ENCODE peak calls at places on chromosomes 16 and 17, in five cellular contexts. O, V, L, Y and R are unnamed samples. For H3K9me3, the result is how much of the 10 kb centered on the place peaks cover.

GRCh38 chr16:47995354-47995753 is 160.4 kb downstream of the ABCC12 start:
- DNase-seq in O (no peak), V (no peak), L (no peak), Y (no peak), R (no peak)

GRCh38 chr17:28500712-28501379 is 5.3 kb upstream of the FOXN1 start:
- DNase-seq in O (no peak), V (no peak), L (no peak), Y (no peak), R (no peak)

GRCh38 chr16:21179126-21179982 is 20.9 kb downstream of the LDAF1 start:
- DNase-seq in O (no peak), V (no peak), L (no peak), Y (no peak), R (peak)

GRCh38 chr16:49465661-49466528 is 92.3 kb downstream of the C16orf78 start:
- DNase-seq in O (no peak), V (peak), L (no peak), Y (peak), R (no peak)

GRCh38 chr16:88062341-88062861 is 111.2 kb downstream of the BANP start:
- DNase-seq in O (peak), V (no peak), L (peak), Y (peak), R (peak)

GRCh38 chr17:17485420-17485819 is 8.6 kb downstream of the MED9 start:
- DNase-seq in O (no peak), V (no peak), L (no peak), Y (no peak), R (no peak)

GRCh38 chr16:67449739-67450138 is 18.8 kb downstream of the HSD11B2 start:
- DNase-seq in O (no peak), V (no peak), L (peak), Y (no peak), R (no peak)

GRCh38 chr16:56792960-56793359 is 63.0 kb downstream of the NUP93 start:
- DNase-seq in O (no peak), V (no peak), L (no peak), Y (no peak), R (no peak)

GRCh38 chr17:9239821-9240658 is 218.7 kb downstream of the NTN1 start:
- DNase-seq in O (peak), V (peak), L (peak), Y (peak), R (peak)

GRCh38 chr17:49577651-49577935 is 1.9 kb downstream of the NXPH3 start:
- DNase-seq in O (no peak), V (no peak), L (no peak), Y (no peak), R (no peak)

GRCh38 chr16:1310832-1311200 is 1.4 kb downstream of the UBE2I start:
- DNase-seq in O (no peak), V (peak), L (no peak), Y (no peak), R (no peak)

DNA sequence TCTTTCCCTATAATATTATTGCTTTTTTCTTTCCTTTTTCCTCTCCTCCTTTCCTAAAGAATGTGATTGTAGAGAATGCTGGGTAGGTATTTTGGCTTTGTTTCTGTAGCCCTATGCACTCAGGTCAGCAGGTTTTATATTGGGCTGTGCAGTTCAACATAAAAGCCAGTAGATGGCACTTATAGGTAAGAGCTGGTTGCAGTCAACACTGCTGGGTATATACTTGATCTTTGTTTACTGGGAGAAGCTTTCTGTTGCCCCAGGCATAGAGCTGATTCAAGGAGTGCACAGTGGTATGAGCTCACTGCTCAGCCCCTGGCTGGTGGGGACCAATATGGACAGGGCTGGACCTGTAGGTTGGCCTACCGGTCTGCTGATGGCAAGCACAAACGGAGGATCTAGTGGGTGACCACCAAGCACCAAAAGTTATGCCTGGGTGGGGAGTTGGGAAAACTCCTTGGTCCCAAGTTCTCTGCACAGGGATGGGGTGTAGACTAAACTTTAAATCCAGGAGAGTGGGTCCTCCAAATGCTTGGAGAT is 378.9 kb downstream of the PMP22 start:
- DNase-seq in O (no peak), V (no peak), L (no peak), Y (no peak), R (no peak)
- H3K9me3 ChIP-seq in O (under half), V (under half), L (under half), Y (under half), R (under half)

DNA sequence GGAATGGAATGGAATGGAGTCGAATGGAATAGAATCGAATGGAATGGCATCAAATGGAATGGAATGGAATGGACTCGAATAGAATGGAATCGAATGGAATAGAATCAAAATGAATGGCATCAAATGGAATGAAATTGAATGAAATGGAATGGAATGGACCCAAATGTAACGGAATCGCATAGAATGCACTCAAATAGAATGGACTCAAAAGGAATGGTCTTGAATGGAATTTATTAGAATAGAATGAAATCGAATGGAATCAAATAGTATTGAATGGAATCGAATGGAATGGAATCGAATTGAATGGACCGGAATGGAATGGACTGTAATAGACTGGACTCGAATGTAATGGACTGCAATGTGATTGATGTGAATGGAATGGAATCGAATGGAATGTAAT is 501.4 kb upstream of the WSB1 start:
- DNase-seq in O (no peak), V (no peak), L (no peak), Y (no peak), R (no peak)
- H3K9me3 ChIP-seq in O (half or more), V (under half), L (half or more), Y (half or more), R (under half)

DNA sequence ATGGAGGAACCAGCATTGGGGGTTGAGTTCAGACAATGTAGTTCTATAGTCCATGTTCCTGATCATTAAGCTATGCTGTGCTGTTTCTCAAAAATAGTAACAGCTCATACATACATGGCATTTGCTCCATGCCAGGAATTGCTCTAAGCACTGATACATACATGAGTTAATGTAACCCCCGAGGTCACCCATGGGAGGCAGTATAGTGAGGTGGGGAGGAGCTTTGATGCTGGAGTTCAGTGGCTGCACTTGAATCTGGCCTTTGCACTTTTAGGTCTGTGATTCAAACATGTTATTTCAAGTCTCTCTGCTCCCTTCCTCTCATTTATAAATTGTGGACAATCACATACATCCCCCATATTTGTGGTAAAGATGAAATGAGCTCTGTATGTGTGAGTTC is 223.1 kb upstream of the WSB1 start:
- DNase-seq in O (no peak), V (no peak), L (no peak), Y (no peak), R (no peak)
- H3K9me3 ChIP-seq in O (under half), V (under half), L (under half), Y (under half), R (under half)

GRCh38 chr16:35753559-35754390 is 2294.4 kb downstream of the TP53TG3F start:
- DNase-seq in O (peak), V (no peak), L (no peak), Y (peak), R (no peak)

GRCh38 chr16:35750701-35751104 is 2291.3 kb downstream of the TP53TG3F start:
- DNase-seq in O (peak), V (no peak), L (no peak), Y (peak), R (no peak)

GRCh38 chr16:35752773-35753558 is 2293.6 kb downstream of the TP53TG3F start:
- DNase-seq in O (peak), V (no peak), L (no peak), Y (peak), R (no peak)

GRCh38 chr16:35751191-35751941 is 2292.0 kb downstream of the TP53TG3F start:
- DNase-seq in O (peak), V (no peak), L (peak), Y (peak), R (no peak)

DNA sequence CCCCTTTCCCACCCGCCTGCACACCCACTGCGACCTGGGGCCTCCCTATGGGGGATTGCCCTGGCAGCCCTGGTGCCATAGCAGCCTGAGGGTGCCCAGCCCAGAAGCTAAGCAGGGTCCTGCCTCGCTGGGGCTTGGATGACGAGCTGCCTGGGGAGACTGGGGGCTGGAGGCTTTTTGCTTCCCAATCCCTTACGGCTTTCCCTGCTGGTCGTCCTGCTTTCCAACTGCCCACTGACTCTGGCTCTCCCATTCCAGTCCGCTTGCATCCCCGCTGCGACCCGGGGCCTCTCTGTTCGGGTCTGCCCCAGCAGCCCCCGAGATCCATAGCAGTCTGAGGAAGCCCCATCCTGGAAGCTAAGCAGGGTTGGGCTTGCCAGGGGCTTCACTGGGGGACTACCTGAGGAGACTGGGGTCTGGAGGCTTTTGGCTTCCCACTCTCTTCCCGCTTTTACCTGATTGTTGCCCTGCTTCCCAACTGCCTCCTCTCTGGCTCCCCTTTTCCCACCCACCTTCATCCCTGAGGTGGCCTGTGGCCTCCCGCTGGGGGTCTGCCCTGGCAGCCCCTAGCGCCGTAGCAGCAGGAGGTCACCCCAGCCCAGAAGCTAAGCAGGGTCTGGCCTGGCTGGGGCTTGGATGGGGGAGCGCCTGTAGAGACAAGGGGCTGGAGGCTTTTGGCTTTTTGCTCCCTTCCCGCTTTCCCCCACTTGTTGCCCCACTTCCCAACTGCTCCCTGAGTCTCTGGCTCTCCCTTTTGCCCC is 2292.8 kb downstream of the TP53TG3F start:
- DNase-seq in O (peak), V (no peak), L (no peak), Y (peak), R (no peak)
- H3K9me3 ChIP-seq in O (half or more), V (under half), L (under half), Y (under half), R (under half)

DNA sequence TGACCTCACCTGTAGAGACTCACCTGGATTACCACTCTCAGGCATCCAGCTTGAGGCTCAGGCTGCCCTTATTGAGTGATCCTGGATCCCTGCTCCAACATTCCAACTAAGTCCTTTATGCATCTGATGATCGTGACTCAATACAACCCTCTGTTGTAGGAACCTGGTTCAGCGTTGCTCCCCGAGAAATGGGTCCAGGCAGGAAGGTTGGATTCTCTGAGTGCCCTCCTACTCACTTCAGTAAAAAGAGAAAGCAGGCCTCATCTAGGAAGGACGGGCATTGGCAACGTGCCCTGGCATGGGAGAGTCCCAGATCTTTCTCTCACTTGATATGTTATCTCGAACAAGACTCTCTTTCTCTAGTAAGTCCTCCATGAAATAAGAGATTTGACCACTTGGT is at the start of gene OR3A1:
- DNase-seq in O (no peak), V (no peak), L (no peak), Y (no peak), R (no peak)
- H3K9me3 ChIP-seq in O (under half), V (under half), L (under half), Y (under half), R (under half)

GRCh38 chr16:35685085-35685484 is 2225.7 kb downstream of the TP53TG3F start:
- DNase-seq in O (no peak), V (no peak), L (no peak), Y (no peak), R (no peak)
- H3K9me3 ChIP-seq in O (half or more), V (under half), L (under half), Y (under half), R (under half)

GRCh38 chr16:19315889-19316288 is 30.4 kb downstream of the CLEC19A start:
- DNase-seq in O (no peak), V (no peak), L (no peak), Y (no peak), R (no peak)
- H3K9me3 ChIP-seq in O (under half), V (under half), L (under half), Y (under half), R (under half)

DNA sequence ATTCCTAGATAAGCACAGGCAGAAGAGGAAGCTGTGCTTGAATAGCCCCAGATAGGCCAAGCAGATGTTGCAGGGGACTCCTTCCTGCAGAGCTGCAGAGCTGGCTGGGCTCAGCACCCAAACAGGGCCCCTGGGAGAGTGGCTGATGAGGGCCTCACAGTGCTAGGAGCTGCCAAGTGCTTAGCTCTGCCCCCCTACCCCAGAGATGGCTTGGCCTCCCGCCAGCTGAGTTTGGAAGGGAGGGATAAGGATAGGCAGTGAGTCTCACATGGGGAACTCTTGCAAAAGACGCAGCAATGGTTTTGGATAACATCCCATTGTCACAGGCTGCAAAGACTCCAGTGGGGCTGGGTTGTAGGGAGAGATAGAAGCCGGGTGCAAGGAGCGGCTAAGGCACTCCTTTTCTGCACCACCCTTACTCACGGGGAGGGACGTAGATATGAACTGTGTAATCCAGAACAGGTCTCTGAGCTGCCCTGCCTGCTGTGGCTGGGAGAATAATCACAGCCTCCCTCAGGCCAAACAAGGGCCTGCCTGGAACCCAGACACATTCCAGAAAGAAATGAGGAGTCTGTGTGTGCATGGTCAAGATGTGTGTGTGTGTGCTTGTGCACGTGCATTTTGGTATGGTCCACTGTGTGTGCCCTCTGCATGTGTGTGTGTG is 52.9 kb upstream of the MAF start:
- DNase-seq in O (peak), V (no peak), L (peak), Y (no peak), R (no peak)
- H3K9me3 ChIP-seq in O (under half), V (under half), L (under half), Y (under half), R (under half)

GRCh38 chr17:70078994-70079531 is 4.0 kb downstream of the KCNJ16 start:
- DNase-seq in O (no peak), V (no peak), L (no peak), Y (no peak), R (no peak)

GRCh38 chr17:70074991-70075390 is at the start of gene KCNJ16:
- DNase-seq in O (no peak), V (no peak), L (no peak), Y (no peak), R (no peak)

GRCh38 chr17:70076189-70076588 is 1.2 kb downstream of the KCNJ16 start:
- DNase-seq in O (no peak), V (no peak), L (no peak), Y (no peak), R (no peak)

GRCh38 chr17:70078549-70078948 is 3.5 kb downstream of the KCNJ16 start:
- DNase-seq in O (no peak), V (no peak), L (no peak), Y (no peak), R (no peak)

DNA sequence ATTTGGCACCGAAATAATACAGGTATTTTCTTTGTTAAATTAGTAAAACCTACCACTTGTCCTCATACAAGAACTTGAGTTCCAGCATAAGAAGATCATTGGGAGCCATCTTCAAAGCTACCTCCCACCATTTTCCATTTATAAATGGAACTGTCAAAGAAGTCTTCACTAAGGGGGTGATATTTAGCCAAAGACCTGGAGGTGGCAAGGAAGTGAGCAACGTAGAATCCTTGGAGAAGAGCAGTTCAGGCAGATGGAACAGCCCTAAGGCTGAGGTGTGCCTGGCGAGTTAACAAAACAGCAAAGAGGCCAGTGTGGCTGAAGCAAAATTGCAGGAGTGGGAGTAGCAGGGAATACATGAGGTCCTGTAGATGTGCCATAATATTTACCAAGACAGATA is 1.8 kb downstream of the KCNJ16 start:
- DNase-seq in O (no peak), V (no peak), L (no peak), Y (no peak), R (no peak)
- H3K9me3 ChIP-seq in O (under half), V (under half), L (under half), Y (under half), R (under half)

GRCh38 chr16:15979801-15980200 is 30.4 kb downstream of the ABCC1 start:
- DNase-seq in O (no peak), V (no peak), L (no peak), Y (no peak), R (no peak)
- H3K9me3 ChIP-seq in O (under half), V (under half), L (under half), Y (under half), R (under half)